ENCODE peak calls at places on chromosomes 16 and 17, in six cellular contexts. I is astrocyte of the hippocampus, F is head of caudate nucleus, Z is GM20000, O is AG10803, M is T-helper 17 cell. D is an unnamed sample.

GRCh38 chr17:59361386-59361785 is 29.9 kb downstream of the YPEL2 start:
- DNase-seq in O (peak; percentile 93), M (no peak), I (no peak), Z (no peak), F (no peak), D (no peak)

GRCh38 chr17:77509599-77509998 is 368.8 kb downstream of the SEC14L1 start:
- DNase-seq in F (no peak), M (no peak), Z (no peak), O (no peak), I (no peak), D (no peak)

GRCh38 chr17:80916246-80916645 is 75.4 kb upstream of the CHMP6 start:
- DNase-seq in M (no peak), I (no peak), Z (no peak), F (no peak), O (no peak), D (no peak)

GRCh38 chr16:6562985-6563384 is 769.7 kb upstream of the RBFOX1 start:
- DNase-seq in I (no peak), Z (no peak), F (no peak), O (no peak), M (no peak), D (no peak)

GRCh38 chr17:79809530-79810137 is 12.8 kb upstream of the CBX8 start:
- DNase-seq in F (no peak), O (no peak), M (no peak), Z (no peak), I (no peak), D (no peak)

GRCh38 chr17:29147682-29148081 is 32.5 kb downstream of the MYO18A start:
- DNase-seq in M (no peak), Z (no peak), O (no peak), F (no peak), I (no peak), D (no peak)

GRCh38 chr16:2842340-2843000 is 12.4 kb downstream of the ZG16B start:
- DNase-seq in Z (peak; percentile 72), F (no peak), O (no peak), M (peak; percentile 36), I (no peak), D (peak; percentile 51)

GRCh38 chr17:10396529-10397163 is 23.8 kb upstream of the MYH13 start:
- DNase-seq in M (no peak), O (no peak), Z (no peak), I (no peak), F (no peak), D (no peak)

GRCh38 chr16:65154321-65154720 is 32.5 kb upstream of the CDH11 start:
- DNase-seq in F (no peak), Z (no peak), I (peak; percentile 16), O (no peak), M (no peak), D (no peak)

GRCh38 chr16:83574388-83574787 is 233.4 kb upstream of the HSBP1 start:
- DNase-seq in I (peak; percentile 84), O (peak; percentile 89), F (no peak), Z (no peak), M (no peak), D (no peak)

GRCh38 chr17:43556292-43556691 is 10.2 kb upstream of the ETV4 start:
- DNase-seq in F (no peak), I (no peak), Z (no peak), O (peak; percentile 93), M (no peak), D (no peak)

GRCh38 chr17:81490599-81490992 is 22.0 kb downstream of the ACTG1 start:
- DNase-seq in F (no peak), I (no peak), Z (no peak), M (no peak), O (no peak), D (no peak)

GRCh38 chr17:48052956-48053757 is 5.0 kb downstream of the NFE2L1 start:
- DNase-seq in I (no peak), M (no peak), O (no peak), F (peak; percentile 39), Z (no peak), D (no peak)

GRCh38 chr17:50631195-50631907 is 3.3 kb upstream of the ABCC3 start:
- DNase-seq in O (no peak), F (no peak), I (no peak), Z (no peak), M (no peak), D (no peak)

GRCh38 chr17:47862621-47863440 is 11.9 kb upstream of the SP6 start:
- DNase-seq in O (peak; percentile 88), I (peak; percentile 73), Z (no peak), F (no peak), M (no peak), D (no peak)

GRCh38 chr16:70252355-70252988 is 732 bp upstream of the EXOSC6 start:
- DNase-seq in Z (no peak), O (peak; percentile 17), M (no peak), I (no peak), F (no peak), D (no peak)

GRCh38 chr17:49148171-49148570 is 15.6 kb downstream of the B4GALNT2 start:
- DNase-seq in Z (no peak), M (no peak), I (peak; percentile 70), F (no peak), O (no peak), D (no peak)

GRCh38 chr16:35173295-35173694 is 1713.9 kb downstream of the TP53TG3F start:
- DNase-seq in O (no peak), M (no peak), I (no peak), F (no peak), Z (no peak), D (no peak)

GRCh38 chr16:25005445-25006306 is 9.5 kb downstream of the ARHGAP17 start:
- DNase-seq in Z (no peak), M (no peak), F (no peak), I (no peak), O (peak; percentile 32), D (no peak)

GRCh38 chr16:29760567-29761279 is 14.9 kb upstream of the C16orf54 start:
- DNase-seq in O (no peak), Z (no peak), I (no peak), F (no peak), M (no peak), D (no peak)

GRCh38 chr17:76707985-76708807 is 2.6 kb downstream of the MXRA7 start:
- DNase-seq in F (peak; percentile 71), O (no peak), M (no peak), I (peak; percentile 53), Z (no peak), D (no peak)

GRCh38 chr16:29820271-29820701 is at the start of gene MVP:
- DNase-seq in I (peak; percentile 71), Z (peak; percentile 66), O (peak; percentile 70), F (no peak), M (no peak), D (peak; percentile 66)